ENCODE peak calls at places on chromosomes 1 and 21, in four cellular contexts. M is HepG2, S is K562, Y is GM12878. W is an unnamed sample.
A peak's percentile ranks its signal among the peaks of the same experiment; 100 is the strongest.

GRCh38 chr1:175597969-175598765 is 145.2 kb downstream of the TNR start:
- DNase-seq in M (no peak), Y (peak; percentile 51), S (no peak), W (no peak)

GRCh38 chr1:157490337-157491165 is 61.8 kb downstream of the FCRL5 start:
- DNase-seq in Y (no peak), M (peak; percentile 43), S (peak; percentile 47), W (peak; percentile 92)

GRCh38 chr1:54701996-54702395 is 13.7 kb upstream of the TTC4 start:
- DNase-seq in Y (no peak), S (no peak), M (no peak), W (no peak)

GRCh38 chr1:220182081-220182480 is 88.1 kb downstream of the IARS2 start:
- DNase-seq in Y (no peak), M (no peak), S (no peak), W (no peak)

GRCh38 chr1:204927673-204928641 is 57.3 kb downstream of the NFASC start:
- DNase-seq in M (no peak), Y (no peak), S (peak; percentile 31), W (peak; percentile 52)

GRCh38 chr1:64196074-64196869 is 7.2 kb upstream of the UBE2U start:
- DNase-seq in Y (no peak), S (no peak), M (no peak), W (no peak)

GRCh38 chr1:167996266-167996665 is 59.4 kb upstream of the MPC2 start:
- DNase-seq in S (no peak), M (no peak), Y (peak; percentile 8), W (no peak)

GRCh38 chr1:213435715-213436114 is 384.7 kb downstream of the RPS6KC1 start:
- DNase-seq in Y (no peak), M (no peak), S (no peak), W (peak; percentile 18)

GRCh38 chr1:53400761-53401379 is 58.3 kb upstream of the DMRTB1 start:
- DNase-seq in M (no peak), S (no peak), Y (no peak), W (no peak)

DNA sequence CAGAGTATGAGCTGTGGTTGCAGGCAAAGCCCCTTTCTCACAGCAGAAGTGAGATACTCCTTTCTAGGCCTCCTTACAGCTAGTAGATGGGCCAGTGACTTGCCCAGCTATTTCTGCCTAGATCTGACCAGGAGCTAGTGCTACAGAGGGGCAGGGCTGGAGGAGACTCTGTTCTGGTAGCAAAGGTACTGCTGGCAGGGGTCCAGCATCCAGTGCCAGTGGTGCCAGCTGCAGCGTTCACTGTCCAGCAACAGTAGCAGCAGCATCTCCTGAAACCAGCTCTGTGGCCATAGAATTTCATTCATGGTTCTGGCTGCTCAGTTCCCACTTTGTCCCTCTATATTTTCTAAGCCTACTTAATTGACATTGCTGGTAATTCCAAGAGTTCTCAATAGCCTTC is 62.5 kb upstream of the CNN3 start:
- DNase-seq in S (no peak), Y (no peak), M (no peak), W (no peak)
- H3K4me2 ChIP-seq in S (no peak overlapping the region), Y (no peak overlapping the region), M (no peak overlapping the region), W (no peak overlapping the region)

GRCh38 chr21:36914244-36915013 is 52.0 kb downstream of the HLCS start:
- DNase-seq in S (no peak), Y (no peak), M (no peak), W (peak; percentile 30)
- TF ChIP-seq JUNB in S (no peak), Y (no peak), M (no peak), W (no peak)

DNA sequence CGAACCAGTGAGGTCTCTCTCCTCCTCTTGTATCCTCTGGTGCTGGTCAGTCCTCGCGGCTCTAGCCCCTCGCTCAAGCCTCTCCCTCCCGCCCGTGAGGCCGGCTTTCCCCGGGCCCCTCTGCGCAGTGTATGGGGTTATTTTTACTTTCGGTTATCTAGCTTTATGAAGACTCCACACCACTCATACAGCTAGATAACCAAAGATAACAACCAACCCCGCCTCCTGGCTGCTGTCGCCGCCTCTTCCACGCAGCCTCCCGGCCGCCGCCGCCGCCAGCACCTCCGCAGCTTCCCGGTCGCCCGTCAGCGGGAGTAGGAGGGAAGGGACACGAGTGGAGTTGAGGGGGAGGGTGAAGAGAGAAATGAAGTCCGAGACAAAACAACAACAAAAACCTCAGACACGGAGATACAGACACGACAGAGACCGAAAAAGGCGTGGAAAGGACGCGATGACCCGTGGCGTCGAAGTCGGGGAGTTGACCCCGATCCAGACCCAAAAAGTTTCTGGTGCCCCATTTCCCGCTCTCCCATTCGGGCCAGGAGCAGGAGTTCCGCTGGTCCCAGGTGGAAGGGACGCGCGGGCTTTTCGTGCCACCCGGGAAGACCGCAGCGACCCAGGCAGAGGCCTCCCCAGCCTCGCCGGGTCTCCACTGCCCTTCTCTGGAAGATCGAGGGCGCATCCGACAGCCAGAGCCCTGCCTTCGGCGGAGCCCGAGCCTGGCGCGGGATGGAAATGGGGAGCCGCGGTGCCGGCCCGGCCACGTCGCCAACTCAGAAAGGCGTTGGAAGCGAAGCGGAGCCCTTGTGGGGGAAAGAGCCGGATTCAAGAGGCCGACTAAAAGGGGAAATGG is 51.4 kb downstream of the RHBG start:
- DNase-seq in Y (no peak), M (no peak), S (peak; percentile 57), W (peak; percentile 70)
- TF ChIP-seq EZH2 in Y (no peak), M (no peak), S (no peak), W (peak; percentile 92)

DNA sequence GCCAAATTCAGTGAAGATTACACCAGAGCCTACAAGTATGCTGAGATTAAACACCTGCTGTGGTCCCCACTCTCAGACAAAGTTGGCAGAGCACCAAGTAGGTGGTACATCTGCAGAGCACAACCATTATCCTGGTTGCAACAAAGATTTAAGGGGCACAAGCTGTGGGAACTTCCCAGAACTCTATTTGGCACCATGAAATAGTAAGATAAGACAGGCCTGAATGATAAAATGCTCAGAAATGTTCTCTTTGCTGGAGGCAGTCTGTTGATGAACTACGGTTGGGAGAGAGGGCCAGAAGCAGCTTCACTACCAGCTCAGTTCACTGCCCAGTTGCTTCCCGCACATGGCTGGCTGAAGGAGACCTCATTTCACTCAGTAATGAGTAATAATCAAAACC is 19.9 kb downstream of the RPL5 start:
- DNase-seq in M (no peak), Y (no peak), S (no peak), W (no peak)
- H3K4me2 ChIP-seq in M (no peak overlapping the region), Y (no peak overlapping the region), S (peak overlapping the region; percentile 72), W (no peak overlapping the region)

DNA sequence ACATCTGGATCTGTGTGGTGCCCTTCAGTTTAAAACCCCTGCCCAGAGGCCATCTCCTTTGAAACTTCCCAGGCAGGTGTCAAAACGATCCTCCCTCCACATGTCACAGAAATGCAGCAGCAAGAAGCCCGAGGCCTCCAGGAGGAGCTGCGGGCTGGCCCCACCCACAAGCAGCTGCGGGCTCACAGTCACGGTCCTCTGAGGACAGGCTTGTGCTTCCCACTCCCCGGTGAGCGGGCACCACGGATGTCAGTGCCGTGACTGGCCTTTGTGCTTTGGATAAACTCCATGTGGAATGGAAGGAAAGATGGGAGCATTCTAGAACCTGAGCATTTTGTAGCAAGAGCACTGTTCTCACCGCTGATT is 65.8 kb downstream of the SIK1 start:
- DNase-seq in Y (no peak), S (no peak), M (no peak), W (no peak)
- TF ChIP-seq JUNB in Y (no peak), S (no peak), M (no peak), W (no peak)

DNA sequence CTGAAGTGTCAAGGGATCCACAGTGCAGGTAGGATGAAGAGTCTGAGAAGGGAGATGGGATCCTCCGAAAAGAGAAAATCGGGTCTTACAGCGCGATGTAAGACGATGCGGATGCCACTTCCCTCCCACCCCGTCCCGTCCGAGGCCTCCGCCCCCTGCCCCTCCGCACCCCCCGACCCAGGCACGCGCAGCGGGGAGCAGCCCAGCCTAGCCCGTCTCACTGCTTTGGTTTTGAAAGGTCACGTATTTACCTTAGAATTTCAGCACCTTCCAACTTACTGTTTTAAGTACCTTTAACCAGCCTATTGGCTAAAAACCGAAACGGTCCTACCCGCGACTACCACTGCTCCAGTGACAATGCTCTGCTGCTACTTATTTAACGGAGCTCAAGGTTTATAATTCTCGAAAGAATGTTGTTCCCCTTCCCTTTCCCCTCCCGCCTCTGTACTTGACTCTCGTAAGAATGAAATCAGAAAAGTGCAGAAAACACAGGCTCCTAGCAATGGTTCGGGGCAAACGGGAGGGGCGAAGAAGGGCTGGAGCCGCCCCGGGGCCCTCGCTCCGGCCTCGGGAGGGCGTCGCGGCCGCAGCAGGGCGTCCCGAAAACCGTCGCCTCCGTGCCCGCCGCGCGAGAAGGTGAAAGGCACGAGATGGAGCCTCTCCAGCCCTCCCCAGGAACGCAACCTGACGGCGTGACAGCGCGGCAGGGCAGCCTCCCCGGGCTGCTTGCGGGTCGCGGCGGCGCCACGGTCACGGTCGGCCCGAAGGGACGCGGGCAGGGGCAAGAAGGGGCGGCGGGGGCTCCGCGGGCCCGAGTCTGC is 706 bp downstream of the TMEM50B start:
- DNase-seq in S (peak; percentile 64), Y (no peak), M (peak; percentile 10), W (peak; percentile 71)
- TF ChIP-seq EZH2 in S (no peak), Y (no peak), M (no peak), W (no peak)